ENCODE peak calls at places on chromosomes 16 and 17, in nine cellular contexts. U is uterus, S is body of pancreas, J is transverse colon, K is neuronal stem cell, W is heart right ventricle, M is breast epithelium, C is sigmoid colon, P is pancreas. H is an unnamed sample.
A peak's percentile ranks its signal among the peaks of the same experiment; 100 is the strongest.

GRCh38 chr17:56824503-56824902 is 9.2 kb downstream of the C17orf67 start:
- DNase-seq in U (no peak), S (peak; percentile 17), J (no peak), K (no peak), W (no peak), M (no peak), C (no peak), P (no peak), H (no peak)

GRCh38 chr16:29983420-29984136 is 9.9 kb downstream of the TAOK2 start:
- DNase-seq in U (no peak), S (no peak), J (no peak), K (no peak), W (no peak), M (no peak), C (no peak), P (no peak), H (peak; percentile 29)

GRCh38 chr17:44557653-44558285 is 485 bp downstream of the FZD2 start:
- DNase-seq in U (peak; percentile 36), S (peak; percentile 28), J (peak; percentile 33), K (no peak), W (peak; percentile 13), M (no peak), C (peak; percentile 69), P (peak; percentile 65), H (peak; percentile 84)

GRCh38 chr16:5982979-5983378 is 885.4 kb upstream of the EEF2KMT start:
- DNase-seq in U (no peak), S (no peak), J (no peak), K (no peak), W (no peak), M (no peak), C (no peak), P (no peak), H (no peak)

GRCh38 chr16:2298621-2299020 is 30.7 kb upstream of the RNPS1 start:
- DNase-seq in U (no peak), S (no peak), J (no peak), K (no peak), W (no peak), M (no peak), C (no peak), P (no peak), H (no peak)

GRCh38 chr17:14011740-14012405 is 57.4 kb upstream of the COX10 start:
- DNase-seq in U (no peak), S (peak; percentile 56), J (no peak), K (no peak), W (peak; percentile 16), M (no peak), C (no peak), P (no peak), H (no peak)

GRCh38 chr16:4052801-4053662 is 63.2 kb downstream of the ADCY9 start:
- DNase-seq in U (no peak), S (peak; percentile 83), J (peak; percentile 69), K (no peak), W (peak; percentile 78), M (peak; percentile 62), C (peak; percentile 74), P (peak; percentile 69), H (peak; percentile 85)

GRCh38 chr17:31825961-31826691 is 32.9 kb downstream of the COPRS start:
- DNase-seq in U (no peak), S (peak; percentile 11), J (no peak), K (no peak), W (no peak), M (no peak), C (no peak), P (no peak), H (peak; percentile 64)

GRCh38 chr17:39781028-39781800 is 43.5 kb downstream of the GRB7 start:
- DNase-seq in U (no peak), S (no peak), J (no peak), K (no peak), W (no peak), M (no peak), C (no peak), P (no peak), H (no peak)
- H3K4me1 ChIP-seq in U (no peaks in the 10 kb centered on the region), S (peaks cover 12% of the 10 kb centered on the region), J (no peaks in the 10 kb centered on the region), K (peaks cover 2% of the 10 kb centered on the region), W (no peaks in the 10 kb centered on the region), M (no peaks in the 10 kb centered on the region), C (no peaks in the 10 kb centered on the region), P (peaks cover 5% of the 10 kb centered on the region), H (peaks cover 1% of the 10 kb centered on the region)

GRCh38 chr17:48296453-48296852 is 133.6 kb downstream of the SKAP1 start:
- DNase-seq in U (no peak), S (no peak), J (no peak), K (no peak), W (no peak), M (no peak), C (no peak), P (no peak), H (no peak)

GRCh38 chr17:48294193-48294909 is 135.7 kb downstream of the SKAP1 start:
- DNase-seq in U (no peak), S (no peak), J (no peak), K (no peak), W (no peak), M (no peak), C (no peak), P (no peak), H (no peak)

GRCh38 chr17:48294989-48295892 is 134.8 kb downstream of the SKAP1 start:
- DNase-seq in U (no peak), S (no peak), J (no peak), K (no peak), W (no peak), M (no peak), C (no peak), P (no peak), H (no peak)

GRCh38 chr17:48290378-48290777 is 139.6 kb downstream of the SKAP1 start:
- DNase-seq in U (no peak), S (no peak), J (no peak), K (no peak), W (no peak), M (no peak), C (no peak), P (no peak), H (no peak)

DNA sequence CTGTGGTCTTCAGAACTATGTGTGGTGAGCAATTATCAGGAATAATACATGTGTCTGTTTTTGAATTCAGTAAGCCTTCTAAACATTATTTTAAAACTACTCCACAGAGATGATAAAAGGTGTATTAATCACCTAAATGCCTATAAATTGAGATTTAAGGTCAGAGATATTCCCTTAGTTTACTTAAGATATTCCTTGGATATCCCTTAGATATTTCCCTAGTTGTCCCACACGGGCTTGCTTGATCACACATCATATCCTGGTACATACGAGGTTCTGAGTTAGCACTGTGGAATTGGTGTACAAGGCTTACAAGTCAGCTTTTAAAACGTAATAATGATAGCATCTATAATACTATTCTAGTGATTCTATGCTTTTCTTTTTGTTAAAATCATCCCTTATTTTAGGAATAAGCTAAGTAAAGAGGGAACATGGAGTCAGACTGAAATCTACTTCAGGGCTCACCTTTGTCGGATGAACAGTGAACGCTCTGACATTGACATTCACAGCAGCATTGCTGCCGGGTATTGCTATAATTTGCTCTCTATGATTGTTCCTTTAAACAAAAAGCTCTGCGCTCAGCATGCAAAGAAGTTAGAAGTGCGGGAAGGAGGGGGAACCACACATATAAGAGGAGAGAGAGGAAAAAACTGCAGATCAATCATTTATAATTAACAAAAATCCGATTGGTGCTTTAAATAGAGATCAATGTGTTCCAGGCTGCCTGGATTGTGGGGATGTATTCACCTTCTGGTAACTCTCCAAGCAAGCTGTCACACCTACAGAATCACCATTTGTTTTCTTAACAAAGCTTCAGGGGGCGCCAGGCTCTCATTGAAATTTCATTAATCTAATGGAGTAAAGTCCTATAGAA is 136.5 kb downstream of the SKAP1 start:
- DNase-seq in U (no peak), S (no peak), J (no peak), K (no peak), W (no peak), M (no peak), C (no peak), P (no peak), H (no peak)
- H3K4me1 ChIP-seq in U (no peaks in the 10 kb centered on the region), S (peaks cover 7% of the 10 kb centered on the region), J (peaks cover 30% of the 10 kb centered on the region), K (no peaks in the 10 kb centered on the region), W (peaks cover 17% of the 10 kb centered on the region), M (no peaks in the 10 kb centered on the region), C (no peaks in the 10 kb centered on the region), P (no peaks in the 10 kb centered on the region), H (no peaks in the 10 kb centered on the region)

GRCh38 chr16:11232302-11232851 is 23.6 kb downstream of the SOCS1 start:
- DNase-seq in U (no peak), S (no peak), J (no peak), K (no peak), W (no peak), M (no peak), C (no peak), P (no peak), H (no peak)

GRCh38 chr16:11235703-11235991 is 20.4 kb downstream of the SOCS1 start:
- DNase-seq in U (no peak), S (peak; percentile 73), J (peak; percentile 43), K (no peak), W (no peak), M (no peak), C (no peak), P (no peak), H (no peak)

GRCh38 chr16:11232852-11233726 is 22.9 kb downstream of the SOCS1 start:
- DNase-seq in U (no peak), S (no peak), J (peak; percentile 73), K (no peak), W (peak; percentile 24), M (no peak), C (no peak), P (no peak), H (peak; percentile 76)

GRCh38 chr16:11234884-11235702 is 20.9 kb downstream of the SOCS1 start:
- DNase-seq in U (no peak), S (no peak), J (no peak), K (no peak), W (no peak), M (no peak), C (no peak), P (no peak), H (no peak)

DNA sequence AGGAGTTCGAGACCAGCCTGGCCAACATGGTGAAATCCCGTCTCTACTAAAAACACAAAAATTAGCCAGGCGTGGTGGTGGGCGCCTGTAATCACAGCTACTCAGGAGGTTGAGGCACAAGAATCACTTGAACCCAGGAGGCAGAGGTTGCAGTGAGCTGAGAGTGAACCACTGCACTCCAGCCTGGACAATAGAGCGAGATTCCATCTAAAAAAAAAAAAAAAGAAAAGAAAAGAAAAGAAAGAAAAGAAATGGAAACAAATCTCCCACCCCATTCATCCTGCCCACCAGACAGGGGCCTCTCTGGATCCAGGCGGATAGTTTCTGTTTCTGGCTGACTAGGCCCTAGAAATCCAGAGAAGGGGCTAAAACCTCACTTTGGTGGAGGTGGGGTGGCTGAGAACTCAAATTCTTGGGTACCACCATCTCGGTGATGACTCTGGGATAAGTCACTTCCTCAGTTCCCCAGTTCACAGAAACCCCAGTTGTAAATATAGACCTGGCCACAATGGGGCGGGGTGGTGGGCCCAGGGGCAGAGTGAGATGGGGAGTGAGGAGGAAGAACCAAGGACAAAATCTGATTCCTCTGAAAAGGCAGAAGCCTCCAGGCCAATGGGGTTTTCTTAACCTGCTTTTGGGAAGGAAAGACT is 22.2 kb downstream of the SOCS1 start:
- DNase-seq in U (no peak), S (no peak), J (peak; percentile 34), K (no peak), W (no peak), M (no peak), C (no peak), P (no peak), H (no peak)
- H3K4me1 ChIP-seq in U (no peaks in the 10 kb centered on the region), S (peaks cover 12% of the 10 kb centered on the region), J (peaks cover 11% of the 10 kb centered on the region), K (peaks cover 2% of the 10 kb centered on the region), W (peaks cover 9% of the 10 kb centered on the region), M (no peaks in the 10 kb centered on the region), C (no peaks in the 10 kb centered on the region), P (no peaks in the 10 kb centered on the region), H (no peaks in the 10 kb centered on the region)

GRCh38 chr17:39700148-39700987 is 504 bp downstream of the ERBB2 start:
- DNase-seq in U (no peak), S (peak; percentile 36), J (no peak), K (no peak), W (no peak), M (no peak), C (no peak), P (peak; percentile 75), H (peak; percentile 71)

GRCh38 chr17:39701012-39701783 is 1.3 kb downstream of the ERBB2 start:
- DNase-seq in U (no peak), S (peak; percentile 54), J (peak; percentile 88), K (no peak), W (no peak), M (no peak), C (no peak), P (no peak), H (no peak)

GRCh38 chr17:39703913-39704312 is 4.0 kb downstream of the ERBB2 start:
- DNase-seq in U (no peak), S (no peak), J (no peak), K (no peak), W (no peak), M (no peak), C (no peak), P (no peak), H (no peak)

GRCh38 chr17:39702901-39703893 is 3.3 kb downstream of the ERBB2 start:
- DNase-seq in U (no peak), S (no peak), J (no peak), K (no peak), W (no peak), M (peak; percentile 71), C (no peak), P (no peak), H (peak; percentile 71)

DNA sequence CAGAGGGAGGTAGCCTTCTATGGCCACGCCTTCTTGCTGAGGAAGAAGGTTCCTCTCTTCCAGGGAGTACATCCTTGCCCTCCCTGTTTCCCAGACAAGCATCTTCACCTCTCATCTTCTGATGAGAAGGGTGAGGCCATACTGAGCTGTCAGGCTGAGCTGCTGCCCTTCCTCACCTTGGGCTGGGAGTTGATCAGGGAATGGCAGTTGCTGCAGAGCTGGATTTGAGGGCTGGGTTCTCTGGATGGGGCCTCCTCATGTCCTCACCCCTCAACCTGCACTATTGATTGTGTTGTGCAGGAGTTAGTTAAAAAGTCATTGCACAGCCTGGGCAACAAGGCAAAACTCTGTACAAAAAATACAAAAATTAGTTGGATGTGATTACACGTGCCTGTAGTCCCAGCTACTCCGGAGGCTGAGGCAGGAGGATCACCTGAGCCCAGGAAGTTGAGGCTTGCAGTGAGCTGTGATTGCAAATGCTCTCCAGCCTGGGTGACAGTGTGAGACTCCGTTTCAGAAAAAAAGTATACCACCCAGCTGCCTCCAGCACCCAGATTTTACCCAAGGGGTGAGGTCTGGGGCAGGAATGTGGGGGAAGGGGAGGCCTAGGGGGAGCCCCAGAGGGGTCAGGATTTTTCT is 2.0 kb downstream of the ERBB2 start:
- DNase-seq in U (no peak), S (no peak), J (no peak), K (no peak), W (no peak), M (no peak), C (no peak), P (no peak), H (no peak)
- H3K4me1 ChIP-seq in U (no peaks in the 10 kb centered on the region), S (peaks cover 67% of the 10 kb centered on the region), J (peaks cover 59% of the 10 kb centered on the region), K (peaks cover 34% of the 10 kb centered on the region), W (peaks cover 67% of the 10 kb centered on the region), M (peaks cover 4% of the 10 kb centered on the region), C (peaks cover 41% of the 10 kb centered on the region), P (peaks cover 25% of the 10 kb centered on the region), H (peaks cover 12% of the 10 kb centered on the region)